ENCODE peak calls at places on chromosomes 11 and 22, in six cellular contexts. H, N, C, X, G and E are unnamed samples.

GRCh38 chr11:117319214-117319840 is 3.3 kb upstream of the BACE1 start:
- DNase-seq in H (peak), N (peak), C (no peak), X (peak), G (no peak), E (no peak)

GRCh38 chr11:94567181-94567670 is at the start of gene PIWIL4:
- DNase-seq in H (no peak), N (no peak), C (no peak), X (no peak), G (no peak), E (no peak)

GRCh38 chr22:29470159-29470855 is 9.7 kb upstream of the NEFH start:
- DNase-seq in H (no peak), N (no peak), C (peak), X (peak), G (peak), E (peak)

GRCh38 chr11:24859801-24860300 is 363.0 kb downstream of the LUZP2 start:
- DNase-seq in H (no peak), N (no peak), C (no peak), X (no peak), G (no peak), E (no peak)

GRCh38 chr11:1327064-1327460 is 17.6 kb upstream of the TOLLIP start:
- DNase-seq in H (no peak), N (peak), C (no peak), X (no peak), G (no peak), E (no peak)

GRCh38 chr11:34929794-34930763 is 13.7 kb downstream of the PDHX start:
- DNase-seq in H (no peak), N (no peak), C (no peak), X (no peak), G (no peak), E (no peak)

GRCh38 chr11:130318031-130318673 is 3.4 kb upstream of the ZBTB44 start:
- DNase-seq in H (no peak), N (no peak), C (peak), X (no peak), G (no peak), E (no peak)

GRCh38 chr22:39454385-39454871 is 2.4 kb upstream of the MGAT3 start:
- DNase-seq in H (no peak), N (no peak), C (no peak), X (peak), G (no peak), E (no peak)

GRCh38 chr22:20933910-20934309 is 16.7 kb downstream of the CRKL start:
- DNase-seq in H (no peak), N (no peak), C (no peak), X (no peak), G (no peak), E (no peak)

GRCh38 chr11:110755961-110756360 is 43.7 kb upstream of the ARHGAP20 start:
- DNase-seq in H (no peak), N (no peak), C (no peak), X (no peak), G (no peak), E (no peak)

GRCh38 chr11:72760543-72761400 is 8.6 kb upstream of the ARAP1 start:
- DNase-seq in H (no peak), N (peak), C (no peak), X (peak), G (no peak), E (no peak)

GRCh38 chr22:39926175-39927152 is 25.6 kb downstream of the GRAP2 start:
- DNase-seq in H (no peak), N (no peak), C (no peak), X (no peak), G (no peak), E (no peak)

GRCh38 chr11:120675171-120675570 is 163.6 kb downstream of the GRIK4 start:
- DNase-seq in H (peak), N (no peak), C (no peak), X (no peak), G (no peak), E (no peak)

GRCh38 chr11:74025467-74026166 is 16.7 kb upstream of the UCP3 start:
- DNase-seq in H (no peak), N (peak), C (peak), X (peak), G (no peak), E (no peak)

GRCh38 chr22:48310740-48311139 is 1516.9 kb downstream of the BRD1 start:
- DNase-seq in H (no peak), N (no peak), C (no peak), X (no peak), G (no peak), E (no peak)

GRCh38 chr22:27867114-27867957 is 51.7 kb downstream of the PITPNB start:
- DNase-seq in H (no peak), N (no peak), C (no peak), X (no peak), G (no peak), E (no peak)

GRCh38 chr11:69940246-69940610 is 121.0 kb upstream of the FGF3 start:
- DNase-seq in H (no peak), N (no peak), C (no peak), X (no peak), G (no peak), E (no peak)

GRCh38 chr11:15821471-15821870 is 534.9 kb downstream of the SOX6 start:
- DNase-seq in H (no peak), N (no peak), C (no peak), X (no peak), G (no peak), E (no peak)

GRCh38 chr11:13902456-13902855 is 60.1 kb upstream of the SPON1 start:
- DNase-seq in H (no peak), N (no peak), C (no peak), X (no peak), G (no peak), E (no peak)

GRCh38 chr11:73271936-73272679 is at the start of gene P2RY6:
- DNase-seq in H (no peak), N (peak), C (peak), X (peak), G (no peak), E (peak)

GRCh38 chr11:443542-444199 is 1.9 kb upstream of the ANO9 start:
- DNase-seq in H (no peak), N (no peak), C (no peak), X (peak), G (no peak), E (peak)

GRCh38 chr22:34841321-34841901 is 224.5 kb upstream of the ISX start:
- DNase-seq in H (no peak), N (no peak), C (no peak), X (no peak), G (no peak), E (no peak)

GRCh38 chr22:20080445-20080775 is 369 bp downstream of the DGCR8 start:
- DNase-seq in H (no peak), N (peak), C (peak), X (no peak), G (peak), E (peak)

GRCh38 chr11:97432926-97433325 is 1043.1 kb downstream of the JRKL start:
- DNase-seq in H (no peak), N (no peak), C (no peak), X (no peak), G (no peak), E (no peak)